ENCODE peak calls at places on chromosome 20, in five cellular contexts. One of them, this sample, is unnamed.

GRCh38 chr20:39019805-39020325 is 57.7 kb downstream of the DHX35 start:
- DNase-seq in DMS53: no peak
- DNase-seq in activated naive CD4-positive, alpha-beta T cell treated with Interleukin-2 at 50 U/mL for 16 hours: peak; percentile 32
- DNase-seq in activated B cell treated with CpG ODN at 0.5 μM for 24 hours: no peak
- DNase-seq in EH: peak; percentile 16
- DNase-seq in this sample: no peak

GRCh38 chr20:58544301-58544700 is 29.1 kb upstream of the APCDD1L start:
- DNase-seq in DMS53: no peak
- DNase-seq in activated naive CD4-positive, alpha-beta T cell treated with Interleukin-2 at 50 U/mL for 16 hours: no peak
- DNase-seq in activated B cell treated with CpG ODN at 0.5 μM for 24 hours: no peak
- DNase-seq in EH: no peak
- DNase-seq in this sample: no peak

GRCh38 chr20:54212871-54213270 is 5.0 kb downstream of the PFDN4 start:
- DNase-seq in DMS53: no peak
- DNase-seq in activated naive CD4-positive, alpha-beta T cell treated with Interleukin-2 at 50 U/mL for 16 hours: no peak
- DNase-seq in activated B cell treated with CpG ODN at 0.5 μM for 24 hours: no peak
- DNase-seq in EH: no peak
- DNase-seq in this sample: no peak

GRCh38 chr20:59351148-59352040 is 51.0 kb downstream of the EDN3 start:
- DNase-seq in DMS53: no peak
- DNase-seq in activated naive CD4-positive, alpha-beta T cell treated with Interleukin-2 at 50 U/mL for 16 hours: no peak
- DNase-seq in activated B cell treated with CpG ODN at 0.5 μM for 24 hours: no peak
- DNase-seq in EH: peak; percentile 62
- DNase-seq in this sample: no peak

GRCh38 chr20:12762725-12763124 is 246.0 kb upstream of the SPTLC3 start:
- DNase-seq in DMS53: no peak
- DNase-seq in activated naive CD4-positive, alpha-beta T cell treated with Interleukin-2 at 50 U/mL for 16 hours: no peak
- DNase-seq in activated B cell treated with CpG ODN at 0.5 μM for 24 hours: no peak
- DNase-seq in EH: no peak
- DNase-seq in this sample: no peak

GRCh38 chr20:40966103-40966502 is 62.5 kb upstream of the TOP1 start:
- DNase-seq in DMS53: peak; percentile 9
- DNase-seq in activated naive CD4-positive, alpha-beta T cell treated with Interleukin-2 at 50 U/mL for 16 hours: no peak
- DNase-seq in activated B cell treated with CpG ODN at 0.5 μM for 24 hours: no peak
- DNase-seq in EH: no peak
- DNase-seq in this sample: no peak

GRCh38 chr20:50823319-50823718 is 28.5 kb downstream of the BCAS4 start:
- DNase-seq in DMS53: no peak
- DNase-seq in activated naive CD4-positive, alpha-beta T cell treated with Interleukin-2 at 50 U/mL for 16 hours: no peak
- DNase-seq in activated B cell treated with CpG ODN at 0.5 μM for 24 hours: no peak
- DNase-seq in EH: no peak
- DNase-seq in this sample: no peak

GRCh38 chr20:63540417-63541186 is 3.4 kb upstream of the PTK6 start:
- DNase-seq in DMS53: peak; percentile 55
- DNase-seq in activated naive CD4-positive, alpha-beta T cell treated with Interleukin-2 at 50 U/mL for 16 hours: no peak
- DNase-seq in activated B cell treated with CpG ODN at 0.5 μM for 24 hours: no peak
- DNase-seq in EH: peak; percentile 44
- DNase-seq in this sample: no peak

GRCh38 chr20:34472246-34472925 is 43.8 kb upstream of the DYNLRB1 start:
- DNase-seq in DMS53: peak; percentile 7
- DNase-seq in activated naive CD4-positive, alpha-beta T cell treated with Interleukin-2 at 50 U/mL for 16 hours: no peak
- DNase-seq in activated B cell treated with CpG ODN at 0.5 μM for 24 hours: no peak
- DNase-seq in EH: peak; percentile 82
- DNase-seq in this sample: no peak

GRCh38 chr20:50658804-50659380 is 32.5 kb downstream of the RIPOR3 start:
- DNase-seq in DMS53: peak; percentile 62
- DNase-seq in activated naive CD4-positive, alpha-beta T cell treated with Interleukin-2 at 50 U/mL for 16 hours: no peak
- DNase-seq in activated B cell treated with CpG ODN at 0.5 μM for 24 hours: no peak
- DNase-seq in EH: no peak
- DNase-seq in this sample: no peak

GRCh38 chr20:2365666-2366065 is 15.0 kb upstream of the TGM6 start:
- DNase-seq in DMS53: no peak
- DNase-seq in activated naive CD4-positive, alpha-beta T cell treated with Interleukin-2 at 50 U/mL for 16 hours: no peak
- DNase-seq in activated B cell treated with CpG ODN at 0.5 μM for 24 hours: no peak
- DNase-seq in EH: no peak
- DNase-seq in this sample: no peak

GRCh38 chr20:31691646-31692275 is 30.9 kb downstream of the BCL2L1 start:
- DNase-seq in DMS53: no peak
- DNase-seq in activated naive CD4-positive, alpha-beta T cell treated with Interleukin-2 at 50 U/mL for 16 hours: no peak
- DNase-seq in activated B cell treated with CpG ODN at 0.5 μM for 24 hours: no peak
- DNase-seq in EH: peak; percentile 80
- DNase-seq in this sample: no peak

GRCh38 chr20:46666306-46666705 is 15.0 kb upstream of the SLC13A3 start:
- DNase-seq in DMS53: no peak
- DNase-seq in activated naive CD4-positive, alpha-beta T cell treated with Interleukin-2 at 50 U/mL for 16 hours: no peak
- DNase-seq in activated B cell treated with CpG ODN at 0.5 μM for 24 hours: no peak
- DNase-seq in EH: no peak
- DNase-seq in this sample: no peak

GRCh38 chr20:58683132-58683531 is 9.5 kb upstream of the NPEPL1 start:
- DNase-seq in DMS53: no peak
- DNase-seq in activated naive CD4-positive, alpha-beta T cell treated with Interleukin-2 at 50 U/mL for 16 hours: no peak
- DNase-seq in activated B cell treated with CpG ODN at 0.5 μM for 24 hours: no peak
- DNase-seq in EH: no peak
- DNase-seq in this sample: no peak

GRCh38 chr20:19495905-19496703 is 262.0 kb upstream of the RIN2 start:
- DNase-seq in DMS53: no peak
- DNase-seq in activated naive CD4-positive, alpha-beta T cell treated with Interleukin-2 at 50 U/mL for 16 hours: no peak
- DNase-seq in activated B cell treated with CpG ODN at 0.5 μM for 24 hours: no peak
- DNase-seq in EH: peak; percentile 90
- DNase-seq in this sample: no peak

GRCh38 chr20:11204926-11205768 is 531.3 kb upstream of the JAG1 start:
- DNase-seq in DMS53: peak; percentile 87
- DNase-seq in activated naive CD4-positive, alpha-beta T cell treated with Interleukin-2 at 50 U/mL for 16 hours: peak; percentile 2
- DNase-seq in activated B cell treated with CpG ODN at 0.5 μM for 24 hours: no peak
- DNase-seq in EH: peak; percentile 66
- DNase-seq in this sample: no peak

GRCh38 chr20:40584128-40584819 is 104.8 kb downstream of the MAFB start:
- DNase-seq in DMS53: no peak
- DNase-seq in activated naive CD4-positive, alpha-beta T cell treated with Interleukin-2 at 50 U/mL for 16 hours: no peak
- DNase-seq in activated B cell treated with CpG ODN at 0.5 μM for 24 hours: no peak
- DNase-seq in EH: no peak
- DNase-seq in this sample: no peak

GRCh38 chr20:25207149-25207959 is 11.8 kb downstream of the ENTPD6 start:
- DNase-seq in DMS53: no peak
- DNase-seq in activated naive CD4-positive, alpha-beta T cell treated with Interleukin-2 at 50 U/mL for 16 hours: no peak
- DNase-seq in activated B cell treated with CpG ODN at 0.5 μM for 24 hours: no peak
- DNase-seq in EH: no peak
- DNase-seq in this sample: no peak

GRCh38 chr20:732727-733126 is 35.6 kb downstream of the SLC52A3 start:
- DNase-seq in DMS53: no peak
- DNase-seq in activated naive CD4-positive, alpha-beta T cell treated with Interleukin-2 at 50 U/mL for 16 hours: no peak
- DNase-seq in activated B cell treated with CpG ODN at 0.5 μM for 24 hours: no peak
- DNase-seq in EH: no peak
- DNase-seq in this sample: no peak

GRCh38 chr20:64176548-64177419 is 12.5 kb downstream of the MYT1 start:
- DNase-seq in DMS53: no peak
- DNase-seq in activated naive CD4-positive, alpha-beta T cell treated with Interleukin-2 at 50 U/mL for 16 hours: no peak
- DNase-seq in activated B cell treated with CpG ODN at 0.5 μM for 24 hours: no peak
- DNase-seq in EH: no peak
- DNase-seq in this sample: no peak